ENCODE peak calls at places on chromosomes 12 and 14, in four cellular contexts. One of them, this sample, is unnamed.
A peak's percentile ranks its signal among the peaks of the same experiment; 100 is the strongest.

GRCh38 chr14:60684203-60684602 is 34.9 kb upstream of the SIX1 start:
- DNase-seq in GM12878: no peak
- DNase-seq in H1: no peak
- DNase-seq in HepG2: peak; percentile 18
- DNase-seq in this sample: no peak

GRCh38 chr14:101961011-101961721 is 3.2 kb upstream of the DYNC1H1 start:
- DNase-seq in HepG2: peak; percentile 72
- DNase-seq in H1: peak; percentile 84
- DNase-seq in GM12878: peak; percentile 36
- DNase-seq in this sample: peak; percentile 66

GRCh38 chr12:25958254-25959068 is at the start of gene RASSF8:
- DNase-seq in GM12878: no peak
- DNase-seq in HepG2: peak; percentile 23
- DNase-seq in H1: peak; percentile 79
- DNase-seq in this sample: peak; percentile 89

GRCh38 chr14:29037428-29037827 is 270.8 kb downstream of the FOXG1 start:
- DNase-seq in GM12878: no peak
- DNase-seq in H1: no peak
- DNase-seq in HepG2: no peak
- DNase-seq in this sample: no peak

GRCh38 chr12:52280796-52281560 is 6.5 kb downstream of the KRT86 start:
- DNase-seq in HepG2: peak; percentile 47
- DNase-seq in H1: no peak
- DNase-seq in GM12878: no peak
- DNase-seq in this sample: no peak

GRCh38 chr12:92146865-92147264 is 1.2 kb upstream of the BTG1 start:
- DNase-seq in H1: no peak
- DNase-seq in GM12878: no peak
- DNase-seq in HepG2: no peak
- DNase-seq in this sample: no peak

GRCh38 chr12:132393991-132394949 is 64.9 kb upstream of the GALNT9 start:
- DNase-seq in H1: no peak
- DNase-seq in HepG2: no peak
- DNase-seq in GM12878: no peak
- DNase-seq in this sample: no peak

GRCh38 chr12:38921025-38921677 is 15.8 kb upstream of the CPNE8 start:
- DNase-seq in HepG2: peak; percentile 65
- DNase-seq in GM12878: no peak
- DNase-seq in H1: no peak
- DNase-seq in this sample: peak; percentile 66

GRCh38 chr12:106138646-106139421 is at the start of gene NUAK1:
- DNase-seq in HepG2: no peak
- DNase-seq in GM12878: no peak
- DNase-seq in H1: peak; percentile 83
- DNase-seq in this sample: peak; percentile 50

DNA sequence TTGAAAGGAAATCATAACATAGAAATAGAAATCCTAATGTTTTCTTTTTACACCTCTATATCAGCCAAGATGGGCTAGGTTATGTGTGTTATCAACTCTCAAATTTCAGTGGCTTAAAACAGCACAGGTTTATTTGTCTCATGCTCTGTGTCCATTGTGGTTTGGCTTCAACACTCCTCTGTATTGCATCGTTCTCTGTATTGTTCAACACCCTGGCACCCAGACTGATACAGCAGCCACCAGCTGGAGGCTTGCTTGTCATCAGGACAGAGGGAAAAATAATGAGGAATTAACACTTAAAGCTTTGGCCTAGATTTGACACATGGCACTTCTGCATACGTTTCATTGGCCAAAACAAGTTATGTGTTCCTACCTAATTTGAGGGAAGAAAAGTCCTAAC is 234.2 kb upstream of the ARHGAP5 start:
- DNase-seq in H1: no peak
- DNase-seq in HepG2: no peak
- DNase-seq in GM12878: no peak
- DNase-seq in this sample: no peak
- TF ChIP-seq SUZ12 in H1: no peak
- TF ChIP-seq SUZ12 in HepG2: no peak
- TF ChIP-seq SUZ12 in GM12878: no peak
- TF ChIP-seq SUZ12 in this sample: no peak

GRCh38 chr12:114688256-114688845 is 4.4 kb upstream of the TBX3 start:
- DNase-seq in GM12878: no peak
- DNase-seq in H1: no peak
- DNase-seq in HepG2: no peak
- DNase-seq in this sample: no peak
- TF ChIP-seq YY1 in GM12878: no peak
- TF ChIP-seq YY1 in H1: no peak
- TF ChIP-seq YY1 in HepG2: no peak
- TF ChIP-seq YY1 in this sample: no peak

DNA sequence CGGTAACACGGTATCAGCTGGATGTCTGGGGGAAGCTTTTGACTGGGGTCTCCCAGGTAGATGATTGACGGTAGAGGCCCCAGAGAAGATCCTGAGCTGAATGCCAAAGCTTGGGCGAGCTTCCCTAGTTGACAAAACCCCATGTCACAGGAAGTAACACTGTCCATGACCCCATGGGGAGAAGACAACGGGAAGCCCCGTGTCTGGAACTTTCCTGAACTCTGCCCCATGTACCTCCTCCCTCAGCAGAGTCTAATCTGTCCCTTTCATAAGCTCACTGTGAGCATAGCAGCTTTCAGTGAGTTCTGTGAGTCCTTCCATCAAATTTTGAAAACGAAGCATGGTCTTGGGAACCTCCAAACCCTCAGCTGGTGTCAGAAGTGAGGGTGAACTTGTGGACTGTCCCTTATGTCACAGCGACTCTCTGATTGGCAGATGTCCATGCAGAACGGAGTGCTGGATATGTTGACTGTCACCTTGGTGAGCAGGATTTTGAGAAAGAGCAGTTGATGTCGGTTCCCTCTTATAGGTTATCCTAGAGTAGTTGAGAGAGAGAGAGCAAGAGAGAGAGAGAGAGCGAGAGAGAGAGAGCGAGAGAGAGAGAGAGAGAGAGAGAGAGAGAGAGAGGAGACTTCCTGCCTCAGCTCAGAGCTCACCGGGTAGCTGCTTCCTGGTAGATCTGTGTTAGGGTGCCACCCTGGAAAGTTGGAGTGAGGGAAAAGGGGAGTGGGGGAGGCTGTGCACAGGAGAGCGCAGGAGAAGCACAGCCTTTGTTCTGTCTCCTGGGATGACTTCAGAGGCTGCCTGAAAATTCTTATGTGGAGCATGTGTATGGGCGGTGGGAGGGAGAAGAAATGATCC is 29.9 kb upstream of the BEGAIN start:
- DNase-seq in HepG2: no peak
- DNase-seq in GM12878: no peak
- DNase-seq in H1: no peak
- DNase-seq in this sample: no peak
- TF ChIP-seq SUZ12 in HepG2: no peak
- TF ChIP-seq SUZ12 in GM12878: no peak
- TF ChIP-seq SUZ12 in H1: no peak
- TF ChIP-seq SUZ12 in this sample: no peak

DNA sequence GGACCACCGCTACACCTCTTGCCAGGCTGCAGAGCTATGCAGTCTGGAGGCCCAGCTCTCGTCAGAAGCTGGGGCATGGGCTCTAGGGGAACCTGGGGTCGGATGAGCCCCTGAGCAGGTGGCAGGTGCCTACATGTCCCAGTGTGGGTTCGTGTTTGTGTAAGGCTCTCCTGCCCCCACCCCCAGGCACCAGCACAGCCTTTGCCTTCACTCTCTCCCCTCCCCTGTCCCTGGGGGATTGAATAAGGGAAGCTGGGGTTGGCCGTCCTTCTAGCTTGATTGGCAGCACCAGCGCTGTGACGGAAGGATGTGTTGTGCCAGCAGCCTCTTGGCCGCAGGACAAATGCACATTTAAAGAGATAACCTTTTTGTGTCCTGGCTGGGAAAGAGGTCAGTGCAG is 34.8 kb upstream of the TSPAN9 start:
- DNase-seq in HepG2: no peak
- DNase-seq in GM12878: no peak
- DNase-seq in H1: no peak
- DNase-seq in this sample: no peak
- TF ChIP-seq YY1 in HepG2: no peak
- TF ChIP-seq YY1 in GM12878: no peak
- TF ChIP-seq YY1 in H1: no peak
- TF ChIP-seq YY1 in this sample: no peak

DNA sequence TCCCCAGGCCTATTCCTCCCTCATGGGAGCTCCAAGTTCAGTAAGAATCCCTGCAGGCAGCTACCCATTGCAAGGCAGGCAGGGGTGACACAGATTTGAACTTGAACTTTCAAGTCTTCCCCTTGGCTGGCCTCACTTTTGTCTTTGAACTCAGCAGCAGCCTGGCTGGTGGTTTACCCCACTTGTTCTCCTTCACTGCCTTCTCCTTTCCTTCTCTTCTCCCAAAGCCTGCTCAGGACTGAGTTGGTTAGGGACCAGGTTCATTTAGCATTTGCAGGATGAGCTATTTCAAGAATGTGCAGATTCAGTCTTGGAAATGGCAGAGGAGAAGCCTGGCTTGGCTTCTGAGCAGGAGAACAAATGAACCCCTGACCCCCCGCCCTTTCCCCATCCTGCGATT is 67.7 kb upstream of the TBX3 start:
- DNase-seq in GM12878: no peak
- DNase-seq in HepG2: no peak
- DNase-seq in H1: no peak
- DNase-seq in this sample: peak; percentile 68
- TF ChIP-seq SUZ12 in GM12878: no peak
- TF ChIP-seq SUZ12 in HepG2: no peak
- TF ChIP-seq SUZ12 in H1: no peak
- TF ChIP-seq SUZ12 in this sample: no peak

GRCh38 chr14:89926709-89927108 is 27.8 kb downstream of the EFCAB11 start:
- DNase-seq in HepG2: peak; percentile 24
- DNase-seq in H1: no peak
- DNase-seq in GM12878: no peak
- DNase-seq in this sample: no peak
- TF ChIP-seq YY1 in HepG2: no peak
- TF ChIP-seq YY1 in H1: no peak
- TF ChIP-seq YY1 in GM12878: no peak
- TF ChIP-seq YY1 in this sample: no peak

This sample was measured in NT2/D1.